ENCODE peak calls at places on chromosomes 7 and 10, in nine cellular contexts. One of them, this sample, is unnamed.
A peak's percentile ranks its signal among the peaks of the same experiment; 100 is the strongest.

GRCh38 chr10:110923856-110924493 is 4.6 kb downstream of the SHOC2 start:
- DNase-seq in right lobe of liver: no peak
- DNase-seq in hepatocyte: peak; percentile 23
- DNase-seq in gastrocnemius medialis: no peak
- DNase-seq in HFFc6: no peak
- DNase-seq in T-helper 1 cell: no peak
- DNase-seq in thoracic aorta: no peak
- DNase-seq in OCI-LY7: no peak
- DNase-seq in sigmoid colon: no peak
- DNase-seq in this sample: no peak

GRCh38 chr7:94095359-94096009 is 91.3 kb upstream of the BET1 start:
- DNase-seq in right lobe of liver: no peak
- DNase-seq in hepatocyte: no peak
- DNase-seq in gastrocnemius medialis: no peak
- DNase-seq in HFFc6: no peak
- DNase-seq in T-helper 1 cell: no peak
- DNase-seq in thoracic aorta: no peak
- DNase-seq in OCI-LY7: no peak
- DNase-seq in sigmoid colon: no peak
- DNase-seq in this sample: no peak

GRCh38 chr10:29590598-29591415 is 44.0 kb downstream of the SVIL start:
- DNase-seq in right lobe of liver: no peak
- DNase-seq in hepatocyte: peak; percentile 58
- DNase-seq in gastrocnemius medialis: no peak
- DNase-seq in HFFc6: peak; percentile 59
- DNase-seq in T-helper 1 cell: no peak
- DNase-seq in thoracic aorta: no peak
- DNase-seq in OCI-LY7: peak; percentile 24
- DNase-seq in sigmoid colon: no peak
- DNase-seq in this sample: peak; percentile 81

GRCh38 chr7:124276005-124276606 is 243.2 kb upstream of the TMEM229A start:
- DNase-seq in right lobe of liver: no peak
- DNase-seq in hepatocyte: peak; percentile 41
- DNase-seq in gastrocnemius medialis: no peak
- DNase-seq in HFFc6: no peak
- DNase-seq in T-helper 1 cell: no peak
- DNase-seq in thoracic aorta: no peak
- DNase-seq in OCI-LY7: peak; percentile 33
- DNase-seq in sigmoid colon: no peak
- DNase-seq in this sample: peak; percentile 40

GRCh38 chr7:114310344-114311118 is 104.1 kb upstream of the FOXP2 start:
- DNase-seq in right lobe of liver: no peak
- DNase-seq in hepatocyte: no peak
- DNase-seq in gastrocnemius medialis: no peak
- DNase-seq in HFFc6: no peak
- DNase-seq in T-helper 1 cell: no peak
- DNase-seq in thoracic aorta: no peak
- DNase-seq in OCI-LY7: no peak
- DNase-seq in sigmoid colon: no peak
- DNase-seq in this sample: no peak

GRCh38 chr7:102220929-102221850 is 65.5 kb upstream of the SH2B2 start:
- DNase-seq in right lobe of liver: no peak
- DNase-seq in hepatocyte: no peak
- DNase-seq in gastrocnemius medialis: no peak
- DNase-seq in HFFc6: peak; percentile 12
- DNase-seq in T-helper 1 cell: no peak
- DNase-seq in thoracic aorta: no peak
- DNase-seq in OCI-LY7: no peak
- DNase-seq in sigmoid colon: no peak
- DNase-seq in this sample: no peak

GRCh38 chr7:101901661-101902491 is 84.5 kb downstream of the CUX1 start:
- DNase-seq in right lobe of liver: no peak
- DNase-seq in hepatocyte: no peak
- DNase-seq in gastrocnemius medialis: peak; percentile 37
- DNase-seq in HFFc6: peak; percentile 15
- DNase-seq in T-helper 1 cell: no peak
- DNase-seq in thoracic aorta: no peak
- DNase-seq in OCI-LY7: no peak
- DNase-seq in sigmoid colon: no peak
- DNase-seq in this sample: no peak

GRCh38 chr7:15504376-15504775 is 57.4 kb downstream of the AGMO start:
- DNase-seq in right lobe of liver: no peak
- DNase-seq in hepatocyte: no peak
- DNase-seq in gastrocnemius medialis: no peak
- DNase-seq in HFFc6: no peak
- DNase-seq in T-helper 1 cell: no peak
- DNase-seq in thoracic aorta: no peak
- DNase-seq in OCI-LY7: no peak
- DNase-seq in sigmoid colon: no peak
- DNase-seq in this sample: no peak

GRCh38 chr7:37660614-37661013 is 23.0 kb upstream of the GPR141 start:
- DNase-seq in right lobe of liver: no peak
- DNase-seq in hepatocyte: no peak
- DNase-seq in gastrocnemius medialis: no peak
- DNase-seq in HFFc6: no peak
- DNase-seq in T-helper 1 cell: no peak
- DNase-seq in thoracic aorta: no peak
- DNase-seq in OCI-LY7: no peak
- DNase-seq in sigmoid colon: no peak
- DNase-seq in this sample: no peak

GRCh38 chr7:1131471-1132265 is 28.3 kb downstream of the ZFAND2A start:
- DNase-seq in right lobe of liver: no peak
- DNase-seq in hepatocyte: no peak
- DNase-seq in gastrocnemius medialis: no peak
- DNase-seq in HFFc6: no peak
- DNase-seq in T-helper 1 cell: no peak
- DNase-seq in thoracic aorta: no peak
- DNase-seq in OCI-LY7: no peak
- DNase-seq in sigmoid colon: no peak
- DNase-seq in this sample: no peak

GRCh38 chr10:1256139-1256720 is 200.0 kb downstream of the WDR37 start:
- DNase-seq in right lobe of liver: no peak
- DNase-seq in hepatocyte: no peak
- DNase-seq in gastrocnemius medialis: no peak
- DNase-seq in HFFc6: no peak
- DNase-seq in T-helper 1 cell: no peak
- DNase-seq in thoracic aorta: no peak
- DNase-seq in OCI-LY7: no peak
- DNase-seq in sigmoid colon: no peak
- DNase-seq in this sample: no peak

GRCh38 chr7:47292832-47293309 is 289.0 kb downstream of the TNS3 start:
- DNase-seq in right lobe of liver: no peak
- DNase-seq in hepatocyte: peak; percentile 49
- DNase-seq in gastrocnemius medialis: no peak
- DNase-seq in HFFc6: no peak
- DNase-seq in T-helper 1 cell: no peak
- DNase-seq in thoracic aorta: no peak
- DNase-seq in OCI-LY7: no peak
- DNase-seq in sigmoid colon: no peak
- DNase-seq in this sample: no peak

GRCh38 chr10:44979281-44980181 is 922 bp upstream of the DEPP1 start:
- DNase-seq in right lobe of liver: no peak
- DNase-seq in hepatocyte: no peak
- DNase-seq in gastrocnemius medialis: peak; percentile 61
- DNase-seq in HFFc6: no peak
- DNase-seq in T-helper 1 cell: no peak
- DNase-seq in thoracic aorta: no peak
- DNase-seq in OCI-LY7: no peak
- DNase-seq in sigmoid colon: peak; percentile 66
- DNase-seq in this sample: no peak

GRCh38 chr7:123749537-123749857 is 694 bp upstream of the WASL start:
- DNase-seq in right lobe of liver: no peak
- DNase-seq in hepatocyte: peak; percentile 66
- DNase-seq in gastrocnemius medialis: peak; percentile 71
- DNase-seq in HFFc6: peak; percentile 75
- DNase-seq in T-helper 1 cell: no peak
- DNase-seq in thoracic aorta: no peak
- DNase-seq in OCI-LY7: peak; percentile 66
- DNase-seq in sigmoid colon: no peak
- DNase-seq in this sample: no peak

GRCh38 chr10:31644931-31645633 is 283.5 kb downstream of the ARHGAP12 start:
- DNase-seq in right lobe of liver: no peak
- DNase-seq in hepatocyte: no peak
- DNase-seq in gastrocnemius medialis: no peak
- DNase-seq in HFFc6: peak; percentile 35
- DNase-seq in T-helper 1 cell: no peak
- DNase-seq in thoracic aorta: no peak
- DNase-seq in OCI-LY7: no peak
- DNase-seq in sigmoid colon: no peak
- DNase-seq in this sample: no peak

GRCh38 chr10:74118794-74119193 is 31.8 kb downstream of the AP3M1 start:
- DNase-seq in right lobe of liver: no peak
- DNase-seq in hepatocyte: no peak
- DNase-seq in gastrocnemius medialis: peak; percentile 30
- DNase-seq in HFFc6: peak; percentile 31
- DNase-seq in T-helper 1 cell: no peak
- DNase-seq in thoracic aorta: no peak
- DNase-seq in OCI-LY7: no peak
- DNase-seq in sigmoid colon: no peak
- DNase-seq in this sample: no peak

GRCh38 chr10:29539398-29539797 is 95.4 kb downstream of the SVIL start:
- DNase-seq in right lobe of liver: no peak
- DNase-seq in hepatocyte: no peak
- DNase-seq in gastrocnemius medialis: peak; percentile 66
- DNase-seq in HFFc6: no peak
- DNase-seq in T-helper 1 cell: no peak
- DNase-seq in thoracic aorta: no peak
- DNase-seq in OCI-LY7: no peak
- DNase-seq in sigmoid colon: no peak
- DNase-seq in this sample: no peak

GRCh38 chr7:32586291-32587221 is 91.3 kb downstream of the AVL9 start:
- DNase-seq in right lobe of liver: no peak
- DNase-seq in hepatocyte: no peak
- DNase-seq in gastrocnemius medialis: no peak
- DNase-seq in HFFc6: peak; percentile 78
- DNase-seq in T-helper 1 cell: no peak
- DNase-seq in thoracic aorta: no peak
- DNase-seq in OCI-LY7: no peak
- DNase-seq in sigmoid colon: no peak
- DNase-seq in this sample: no peak

GRCh38 chr7:122919643-122920181 is 33.5 kb upstream of the CADPS2 start:
- DNase-seq in right lobe of liver: no peak
- DNase-seq in hepatocyte: no peak
- DNase-seq in gastrocnemius medialis: no peak
- DNase-seq in HFFc6: no peak
- DNase-seq in T-helper 1 cell: no peak
- DNase-seq in thoracic aorta: no peak
- DNase-seq in OCI-LY7: no peak
- DNase-seq in sigmoid colon: no peak
- DNase-seq in this sample: no peak

GRCh38 chr7:45160374-45160773 is 2.8 kb downstream of the RAMP3 start:
- DNase-seq in right lobe of liver: no peak
- DNase-seq in hepatocyte: no peak
- DNase-seq in gastrocnemius medialis: no peak
- DNase-seq in HFFc6: no peak
- DNase-seq in T-helper 1 cell: no peak
- DNase-seq in thoracic aorta: no peak
- DNase-seq in OCI-LY7: no peak
- DNase-seq in sigmoid colon: peak; percentile 35
- DNase-seq in this sample: no peak

GRCh38 chr7:464177-464711 is 55.4 kb downstream of the PDGFA start:
- DNase-seq in right lobe of liver: peak; percentile 26
- DNase-seq in hepatocyte: no peak
- DNase-seq in gastrocnemius medialis: no peak
- DNase-seq in HFFc6: no peak
- DNase-seq in T-helper 1 cell: no peak
- DNase-seq in thoracic aorta: no peak
- DNase-seq in OCI-LY7: no peak
- DNase-seq in sigmoid colon: peak; percentile 55
- DNase-seq in this sample: no peak

GRCh38 chr10:122213766-122214165 is 57.3 kb upstream of the BTBD16 start:
- DNase-seq in right lobe of liver: no peak
- DNase-seq in hepatocyte: no peak
- DNase-seq in gastrocnemius medialis: no peak
- DNase-seq in HFFc6: no peak
- DNase-seq in T-helper 1 cell: no peak
- DNase-seq in thoracic aorta: no peak
- DNase-seq in OCI-LY7: no peak
- DNase-seq in sigmoid colon: no peak
- DNase-seq in this sample: no peak

GRCh38 chr7:101420436-101420835 is 57.8 kb downstream of the COL26A1 start:
- DNase-seq in right lobe of liver: no peak
- DNase-seq in hepatocyte: no peak
- DNase-seq in gastrocnemius medialis: no peak
- DNase-seq in HFFc6: no peak
- DNase-seq in T-helper 1 cell: no peak
- DNase-seq in thoracic aorta: no peak
- DNase-seq in OCI-LY7: no peak
- DNase-seq in sigmoid colon: no peak
- DNase-seq in this sample: no peak

GRCh38 chr7:138064856-138065357 is 11.4 kb upstream of the AKR1D1 start:
- DNase-seq in right lobe of liver: peak; percentile 59
- DNase-seq in hepatocyte: peak; percentile 70
- DNase-seq in gastrocnemius medialis: no peak
- DNase-seq in HFFc6: peak; percentile 2
- DNase-seq in T-helper 1 cell: no peak
- DNase-seq in thoracic aorta: no peak
- DNase-seq in OCI-LY7: no peak
- DNase-seq in sigmoid colon: no peak
- DNase-seq in this sample: no peak

GRCh38 chr7:154178890-154179289 is 126.7 kb downstream of the DPP6 start:
- DNase-seq in right lobe of liver: no peak
- DNase-seq in hepatocyte: peak; percentile 22
- DNase-seq in gastrocnemius medialis: no peak
- DNase-seq in HFFc6: no peak
- DNase-seq in T-helper 1 cell: no peak
- DNase-seq in thoracic aorta: no peak
- DNase-seq in OCI-LY7: no peak
- DNase-seq in sigmoid colon: no peak
- DNase-seq in this sample: no peak

GRCh38 chr7:46133076-46133475 is 212.0 kb upstream of the IGFBP3 start:
- DNase-seq in right lobe of liver: no peak
- DNase-seq in hepatocyte: no peak
- DNase-seq in gastrocnemius medialis: no peak
- DNase-seq in HFFc6: no peak
- DNase-seq in T-helper 1 cell: no peak
- DNase-seq in thoracic aorta: no peak
- DNase-seq in OCI-LY7: no peak
- DNase-seq in sigmoid colon: no peak
- DNase-seq in this sample: no peak

GRCh38 chr7:12771378-12771877 is 84.0 kb downstream of the ARL4A start:
- DNase-seq in right lobe of liver: no peak
- DNase-seq in hepatocyte: no peak
- DNase-seq in gastrocnemius medialis: no peak
- DNase-seq in HFFc6: peak; percentile 6
- DNase-seq in T-helper 1 cell: no peak
- DNase-seq in thoracic aorta: no peak
- DNase-seq in OCI-LY7: no peak
- DNase-seq in sigmoid colon: peak; percentile 65
- DNase-seq in this sample: no peak

GRCh38 chr10:73920084-73920483 is 9.2 kb downstream of the PLAU start:
- DNase-seq in right lobe of liver: no peak
- DNase-seq in hepatocyte: no peak
- DNase-seq in gastrocnemius medialis: peak; percentile 58
- DNase-seq in HFFc6: no peak
- DNase-seq in T-helper 1 cell: no peak
- DNase-seq in thoracic aorta: no peak
- DNase-seq in OCI-LY7: peak; percentile 86
- DNase-seq in sigmoid colon: peak; percentile 83
- DNase-seq in this sample: no peak

GRCh38 chr10:125028291-125028867 is 86.5 kb downstream of the ZRANB1 start:
- DNase-seq in right lobe of liver: no peak
- DNase-seq in hepatocyte: no peak
- DNase-seq in gastrocnemius medialis: no peak
- DNase-seq in HFFc6: peak; percentile 71
- DNase-seq in T-helper 1 cell: no peak
- DNase-seq in thoracic aorta: no peak
- DNase-seq in OCI-LY7: no peak
- DNase-seq in sigmoid colon: no peak
- DNase-seq in this sample: no peak

GRCh38 chr7:27920281-27920946 is 180.5 kb downstream of the TAX1BP1 start:
- DNase-seq in right lobe of liver: no peak
- DNase-seq in hepatocyte: no peak
- DNase-seq in gastrocnemius medialis: no peak
- DNase-seq in HFFc6: no peak
- DNase-seq in T-helper 1 cell: no peak
- DNase-seq in thoracic aorta: no peak
- DNase-seq in OCI-LY7: peak; percentile 62
- DNase-seq in sigmoid colon: no peak
- DNase-seq in this sample: no peak

GRCh38 chr10:7756360-7756992 is 31.3 kb downstream of the KIN start:
- DNase-seq in right lobe of liver: no peak
- DNase-seq in hepatocyte: peak; percentile 22
- DNase-seq in gastrocnemius medialis: no peak
- DNase-seq in HFFc6: peak; percentile 15
- DNase-seq in T-helper 1 cell: no peak
- DNase-seq in thoracic aorta: no peak
- DNase-seq in OCI-LY7: peak; percentile 41
- DNase-seq in sigmoid colon: no peak
- DNase-seq in this sample: peak; percentile 6

This sample was measured in Jurkat, Clone E6-1.